ENCODE peak calls at places on chromosomes 13 and 19, in four cellular contexts. R is NCI-H446, J is lower lobe of right lung, W is activated B cell treated with CpG ODN at 0.5 μM for 24 hours. U is an unnamed sample.

GRCh38 chr19:18847516-18848463 is 16.0 kb downstream of the UPF1 start:
- DNase-seq in R (no peak), J (peak; percentile 48), W (no peak), U (no peak)

GRCh38 chr13:30319703-30320102 is 12.4 kb upstream of the KATNAL1 start:
- DNase-seq in R (no peak), J (no peak), W (no peak), U (no peak)

GRCh38 chr19:18832331-18833140 is 777 bp downstream of the UPF1 start:
- DNase-seq in R (no peak), J (no peak), W (no peak), U (peak; percentile 34)

GRCh38 chr19:35715355-35715809 is 2.4 kb upstream of the KMT2B start:
- DNase-seq in R (no peak), J (no peak), W (no peak), U (no peak)

GRCh38 chr19:48186541-48186991 is 16.1 kb downstream of the ZSWIM9 start:
- DNase-seq in R (peak; percentile 39), J (no peak), W (peak; percentile 26), U (peak; percentile 13)

GRCh38 chr19:7888145-7888825 is at the start of gene LRRC8E:
- DNase-seq in R (no peak), J (peak; percentile 79), W (no peak), U (no peak)

GRCh38 chr19:41597600-41598041 is 21.7 kb downstream of the CEACAM21 start:
- DNase-seq in R (peak; percentile 80), J (peak; percentile 71), W (peak; percentile 25), U (peak; percentile 70)

GRCh38 chr13:60329221-60329983 is 67.6 kb upstream of the TDRD3 start:
- DNase-seq in R (peak; percentile 25), J (peak; percentile 48), W (no peak), U (no peak)

GRCh38 chr13:29436291-29436690 is 159.2 kb downstream of the SLC7A1 start:
- DNase-seq in R (no peak), J (no peak), W (no peak), U (no peak)

GRCh38 chr19:41997121-41997850 is 3.3 kb upstream of the ATP1A3 start:
- DNase-seq in R (no peak), J (no peak), W (peak; percentile 46), U (peak; percentile 17)

GRCh38 chr19:47520839-47521238 is 6.0 kb upstream of the NAPA start:
- DNase-seq in R (no peak), J (no peak), W (no peak), U (no peak)